ENCODE peak calls at places on chromosome 5, in seven cellular contexts. One of them, this sample, is unnamed. For H3K4me1, the result is how much of the 10 kb centered on the place peaks cover.

GRCh38 chr5:113147088-113147487 is 170.5 kb downstream of the DCP2 start:
- DNase-seq in IMR-90: peak
- DNase-seq in H9: no peak
- DNase-seq in H1: no peak
- DNase-seq in mesendoderm: no peak
- DNase-seq in trophoblast cell: peak
- DNase-seq in mesenchymal stem cell: peak
- DNase-seq in this sample: no peak

GRCh38 chr5:5025774-5026406 is 114.2 kb upstream of the ADAMTS16 start:
- DNase-seq in IMR-90: no peak
- DNase-seq in H9: no peak
- DNase-seq in H1: no peak
- DNase-seq in mesendoderm: no peak
- DNase-seq in trophoblast cell: peak
- DNase-seq in mesenchymal stem cell: no peak
- DNase-seq in this sample: no peak

GRCh38 chr5:64742821-64743220 is 25.7 kb downstream of the SREK1IP1 start:
- DNase-seq in IMR-90: peak
- DNase-seq in H9: no peak
- DNase-seq in H1: no peak
- DNase-seq in mesendoderm: no peak
- DNase-seq in trophoblast cell: no peak
- DNase-seq in mesenchymal stem cell: peak
- DNase-seq in this sample: no peak

GRCh38 chr5:67310740-67311139 is 114.1 kb upstream of the CD180 start:
- DNase-seq in IMR-90: no peak
- DNase-seq in H9: no peak
- DNase-seq in H1: no peak
- DNase-seq in mesendoderm: no peak
- DNase-seq in trophoblast cell: no peak
- DNase-seq in mesenchymal stem cell: no peak
- DNase-seq in this sample: no peak

GRCh38 chr5:132489051-132489770 is 1.4 kb downstream of the IRF1 start:
- DNase-seq in IMR-90: no peak
- DNase-seq in H9: peak
- DNase-seq in H1: no peak
- DNase-seq in mesendoderm: no peak
- DNase-seq in trophoblast cell: peak
- DNase-seq in mesenchymal stem cell: peak
- DNase-seq in this sample: no peak

GRCh38 chr5:101942321-101942882 is 353.7 kb downstream of the SLCO4C1 start:
- DNase-seq in IMR-90: no peak
- DNase-seq in H9: peak
- DNase-seq in H1: peak
- DNase-seq in mesendoderm: peak
- DNase-seq in trophoblast cell: peak
- DNase-seq in mesenchymal stem cell: peak
- DNase-seq in this sample: peak

GRCh38 chr5:131959906-131960305 is 14.4 kb upstream of the MEIKIN start:
- DNase-seq in IMR-90: no peak
- DNase-seq in H9: no peak
- DNase-seq in H1: no peak
- DNase-seq in mesendoderm: no peak
- DNase-seq in trophoblast cell: no peak
- DNase-seq in mesenchymal stem cell: no peak
- DNase-seq in this sample: no peak

GRCh38 chr5:171574374-171574773 is 154.9 kb downstream of the FGF18 start:
- DNase-seq in IMR-90: no peak
- DNase-seq in H9: no peak
- DNase-seq in H1: no peak
- DNase-seq in mesendoderm: no peak
- DNase-seq in trophoblast cell: no peak
- DNase-seq in mesenchymal stem cell: no peak
- DNase-seq in this sample: no peak

GRCh38 chr5:94983861-94984535 is 300.9 kb downstream of the MCTP1 start:
- DNase-seq in IMR-90: peak
- DNase-seq in H9: no peak
- DNase-seq in H1: no peak
- DNase-seq in mesendoderm: no peak
- DNase-seq in trophoblast cell: no peak
- DNase-seq in mesenchymal stem cell: peak
- DNase-seq in this sample: no peak

GRCh38 chr5:75847561-75848021 is 130.4 kb upstream of the POC5 start:
- DNase-seq in IMR-90: no peak
- DNase-seq in H9: no peak
- DNase-seq in H1: no peak
- DNase-seq in mesendoderm: no peak
- DNase-seq in trophoblast cell: no peak
- DNase-seq in mesenchymal stem cell: no peak
- DNase-seq in this sample: no peak

GRCh38 chr5:67156976-67157583 is 39.5 kb downstream of the CD180 start:
- DNase-seq in IMR-90: peak
- DNase-seq in H9: peak
- DNase-seq in H1: no peak
- DNase-seq in mesendoderm: peak
- DNase-seq in trophoblast cell: peak
- DNase-seq in mesenchymal stem cell: peak
- DNase-seq in this sample: no peak

GRCh38 chr5:170551076-170551475 is 47.3 kb downstream of the KCNIP1 start:
- DNase-seq in IMR-90: no peak
- DNase-seq in H9: no peak
- DNase-seq in H1: no peak
- DNase-seq in mesendoderm: no peak
- DNase-seq in trophoblast cell: no peak
- DNase-seq in mesenchymal stem cell: no peak
- DNase-seq in this sample: no peak

GRCh38 chr5:72451771-72452505 is 55.3 kb downstream of the ZNF366 start:
- DNase-seq in IMR-90: peak
- DNase-seq in H9: no peak
- DNase-seq in H1: no peak
- DNase-seq in mesendoderm: peak
- DNase-seq in trophoblast cell: peak
- DNase-seq in mesenchymal stem cell: peak
- DNase-seq in this sample: no peak

GRCh38 chr5:57531333-57531732 is 48.7 kb upstream of the ACTBL2 start:
- DNase-seq in IMR-90: no peak
- DNase-seq in H9: no peak
- DNase-seq in H1: no peak
- DNase-seq in mesendoderm: no peak
- DNase-seq in trophoblast cell: no peak
- DNase-seq in mesenchymal stem cell: no peak
- DNase-seq in this sample: no peak

GRCh38 chr5:31378838-31379237 is 153.1 kb downstream of the DROSHA start:
- DNase-seq in IMR-90: peak
- DNase-seq in H9: no peak
- DNase-seq in H1: no peak
- DNase-seq in mesendoderm: no peak
- DNase-seq in trophoblast cell: no peak
- DNase-seq in mesenchymal stem cell: no peak
- DNase-seq in this sample: no peak

GRCh38 chr5:172897691-172898512 is 61.3 kb upstream of the RPL26L1 start:
- DNase-seq in IMR-90: peak
- DNase-seq in H9: no peak
- DNase-seq in H1: no peak
- DNase-seq in mesendoderm: no peak
- DNase-seq in trophoblast cell: no peak
- DNase-seq in mesenchymal stem cell: peak
- DNase-seq in this sample: peak

DNA sequence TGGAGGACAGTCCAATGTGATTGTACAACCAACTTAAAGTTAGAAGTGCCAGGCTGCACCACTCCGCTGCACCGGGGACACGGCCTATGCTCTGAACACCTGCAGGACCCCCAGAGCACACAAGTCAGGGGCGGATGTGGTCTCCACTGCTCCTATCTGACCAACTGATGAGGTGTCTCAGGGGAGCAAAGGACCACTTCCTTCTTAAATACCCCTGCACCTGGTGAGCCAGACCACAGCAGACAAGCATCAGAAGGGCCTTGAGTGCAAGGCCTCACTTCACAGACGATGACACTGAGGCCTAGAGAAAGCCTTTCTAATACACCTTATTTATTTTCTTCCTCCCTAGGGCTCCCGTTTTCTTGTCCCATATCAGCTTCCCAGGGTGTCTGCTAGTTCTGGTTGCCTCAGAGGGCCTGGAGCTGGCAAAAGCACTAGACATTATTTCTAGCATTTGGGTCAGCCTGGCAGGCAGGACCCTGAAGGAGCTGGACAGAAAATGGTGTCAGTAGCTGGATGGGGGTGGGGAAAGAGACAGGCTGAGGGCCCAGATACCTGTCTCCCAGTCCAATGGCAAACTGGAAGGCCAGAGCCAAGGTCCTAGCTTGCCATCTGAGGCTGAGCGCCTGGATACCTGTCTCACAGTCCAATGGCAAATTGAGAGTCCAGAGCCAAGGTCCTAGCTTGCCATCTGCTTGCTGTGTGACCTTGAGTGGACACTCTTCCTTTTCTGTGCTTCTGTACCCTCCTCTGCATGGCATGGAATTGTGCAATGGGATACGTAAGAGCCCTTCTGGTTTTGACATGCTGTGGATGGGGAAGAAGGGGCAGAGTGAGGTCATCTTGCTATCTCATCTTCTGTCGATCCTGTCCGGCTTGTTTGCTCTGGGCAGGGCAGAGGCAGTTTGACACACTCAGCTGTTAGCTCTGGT is 9.0 kb downstream of the CCDC69 start:
- DNase-seq in IMR-90: no peak
- DNase-seq in H9: no peak
- DNase-seq in H1: no peak
- DNase-seq in mesendoderm: no peak
- DNase-seq in trophoblast cell: peak
- DNase-seq in mesenchymal stem cell: no peak
- DNase-seq in this sample: no peak
- H3K9ac ChIP-seq in IMR-90: no peak
- H3K9ac ChIP-seq in H9: no peak
- H3K9ac ChIP-seq in H1: no peak
- H3K9ac ChIP-seq in mesendoderm: no peak
- H3K9ac ChIP-seq in trophoblast cell: no peak
- H3K9ac ChIP-seq in mesenchymal stem cell: no peak
- H3K9ac ChIP-seq in this sample: no peak

GRCh38 chr5:88248094-88248493 is 20.6 kb downstream of the TMEM161B start:
- DNase-seq in IMR-90: no peak
- DNase-seq in H9: no peak
- DNase-seq in H1: no peak
- DNase-seq in mesendoderm: peak
- DNase-seq in trophoblast cell: peak
- DNase-seq in mesenchymal stem cell: no peak
- DNase-seq in this sample: no peak
- H3K4me1 ChIP-seq in IMR-90: under half
- H3K4me1 ChIP-seq in H9: under half
- H3K4me1 ChIP-seq in H1: under half
- H3K4me1 ChIP-seq in mesendoderm: under half
- H3K4me1 ChIP-seq in trophoblast cell: under half
- H3K4me1 ChIP-seq in mesenchymal stem cell: under half
- H3K4me1 ChIP-seq in this sample: under half

DNA sequence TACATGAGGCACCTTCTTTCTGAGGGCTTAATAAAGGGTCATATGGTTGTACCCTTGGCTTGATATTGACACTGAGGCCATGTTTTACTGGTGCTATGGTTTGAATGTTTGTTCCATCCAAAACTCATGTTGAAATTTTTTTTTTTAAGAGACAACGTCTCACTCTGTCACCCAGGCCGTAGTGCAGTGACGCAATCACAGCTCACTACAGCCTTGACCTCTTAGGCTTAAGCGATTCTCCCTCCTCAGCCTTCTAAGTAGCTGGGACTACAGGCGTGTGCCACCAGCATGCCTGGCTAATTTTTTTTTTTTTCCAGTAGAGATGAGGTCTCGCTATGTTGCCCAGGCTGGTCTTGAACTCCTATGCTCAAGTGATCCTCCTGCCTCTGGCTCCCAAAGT is 20.9 kb downstream of the FAM151B start:
- DNase-seq in IMR-90: no peak
- DNase-seq in H9: no peak
- DNase-seq in H1: no peak
- DNase-seq in mesendoderm: no peak
- DNase-seq in trophoblast cell: no peak
- DNase-seq in mesenchymal stem cell: no peak
- DNase-seq in this sample: no peak
- H2BK5ac ChIP-seq in IMR-90: no peak
- H2BK5ac ChIP-seq in H9: no peak
- H2BK5ac ChIP-seq in H1: no peak
- H2BK5ac ChIP-seq in mesendoderm: no peak
- H2BK5ac ChIP-seq in trophoblast cell: no peak
- H2BK5ac ChIP-seq in mesenchymal stem cell: no peak
- H2BK5ac ChIP-seq in this sample: no peak

GRCh38 chr5:136033848-136034247 is 5.1 kb downstream of the TGFBI start:
- DNase-seq in IMR-90: no peak
- DNase-seq in H9: no peak
- DNase-seq in H1: no peak
- DNase-seq in mesendoderm: no peak
- DNase-seq in trophoblast cell: no peak
- DNase-seq in mesenchymal stem cell: no peak
- DNase-seq in this sample: no peak

GRCh38 chr5:136030956-136031611 is 2.3 kb downstream of the TGFBI start:
- DNase-seq in IMR-90: no peak
- DNase-seq in H9: no peak
- DNase-seq in H1: no peak
- DNase-seq in mesendoderm: no peak
- DNase-seq in trophoblast cell: no peak
- DNase-seq in mesenchymal stem cell: no peak
- DNase-seq in this sample: no peak

GRCh38 chr5:136033244-136033643 is 4.5 kb downstream of the TGFBI start:
- DNase-seq in IMR-90: no peak
- DNase-seq in H9: no peak
- DNase-seq in H1: no peak
- DNase-seq in mesendoderm: no peak
- DNase-seq in trophoblast cell: no peak
- DNase-seq in mesenchymal stem cell: no peak
- DNase-seq in this sample: no peak

GRCh38 chr5:136031713-136032112 is 2.9 kb downstream of the TGFBI start:
- DNase-seq in IMR-90: no peak
- DNase-seq in H9: no peak
- DNase-seq in H1: no peak
- DNase-seq in mesendoderm: no peak
- DNase-seq in trophoblast cell: no peak
- DNase-seq in mesenchymal stem cell: peak
- DNase-seq in this sample: no peak

DNA sequence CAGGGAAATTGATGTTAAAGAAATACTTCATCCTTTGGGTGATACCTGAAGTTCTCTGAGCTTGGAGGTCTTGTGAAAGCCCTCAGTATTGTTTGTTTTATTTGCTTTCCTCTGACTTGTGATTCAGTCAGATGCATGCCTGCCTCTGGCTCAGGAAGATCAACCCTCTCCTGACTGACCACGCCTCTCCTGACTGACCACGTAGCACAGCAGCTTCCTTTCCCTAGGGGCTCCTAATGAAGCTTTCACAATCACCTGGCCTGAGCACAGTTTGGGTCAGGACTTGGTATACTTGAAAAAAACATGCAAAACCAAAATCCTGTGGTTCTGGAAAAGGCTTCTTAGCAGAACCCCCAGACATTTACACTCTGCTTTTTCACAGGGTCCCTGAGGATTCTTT is 3.8 kb downstream of the TGFBI start:
- DNase-seq in IMR-90: peak
- DNase-seq in H9: no peak
- DNase-seq in H1: no peak
- DNase-seq in mesendoderm: no peak
- DNase-seq in trophoblast cell: no peak
- DNase-seq in mesenchymal stem cell: peak
- DNase-seq in this sample: no peak
- H3K9ac ChIP-seq in IMR-90: peak
- H3K9ac ChIP-seq in H9: no peak
- H3K9ac ChIP-seq in H1: no peak
- H3K9ac ChIP-seq in mesendoderm: no peak
- H3K9ac ChIP-seq in trophoblast cell: no peak
- H3K9ac ChIP-seq in mesenchymal stem cell: peak
- H3K9ac ChIP-seq in this sample: no peak

This sample was measured in neuronal stem cell.